ENCODE peak calls at places on chromosomes 13 and 19, in nine cellular contexts. V is GM23338, C is endothelial cell of umbilical vein, Y is HepG2, L is stomach, O is HCT116, P is GM12892, F is suprapubic skin, B is HL-60. R is an unnamed sample.

GRCh38 chr19:35756373-35757230 is at the start of gene HSPB6:
- DNase-seq in P (no peak), Y (no peak), B (no peak), F (no peak), V (peak), O (no peak), L (peak), C (peak), R (peak)

GRCh38 chr13:42272776-42273175 is 824 bp downstream of the AKAP11 start:
- DNase-seq in V (no peak), O (no peak), F (no peak), B (no peak), L (no peak), Y (no peak), P (no peak), C (no peak), R (no peak)

GRCh38 chr19:19133985-19134384 is 4.3 kb downstream of the TMEM161A start:
- DNase-seq in O (no peak), F (no peak), L (no peak), P (no peak), V (no peak), B (no peak), Y (no peak), C (no peak), R (no peak)

GRCh38 chr13:111879719-111880118 is 187.2 kb upstream of the SOX1 start:
- DNase-seq in P (no peak), C (no peak), B (no peak), V (no peak), Y (no peak), L (no peak), O (no peak), F (no peak), R (no peak)

GRCh38 chr13:72726721-72727416 is 560 bp downstream of the MZT1 start:
- DNase-seq in C (no peak), L (peak), O (peak), Y (peak), F (peak), B (peak), V (peak), P (peak), R (peak)

GRCh38 chr13:99237981-99238662 is 20.1 kb downstream of the GPR18 start:
- DNase-seq in C (no peak), V (no peak), P (no peak), B (no peak), F (no peak), Y (no peak), O (no peak), L (no peak), R (no peak)

GRCh38 chr13:49754146-49754545 is 38.3 kb downstream of the KPNA3 start:
- DNase-seq in O (no peak), F (no peak), L (no peak), B (no peak), P (no peak), C (no peak), V (no peak), Y (no peak), R (no peak)

GRCh38 chr13:82657471-82657870 is 1224.8 kb downstream of the SLITRK1 start:
- DNase-seq in O (no peak), Y (no peak), F (no peak), B (no peak), P (no peak), L (no peak), C (no peak), V (no peak), R (no peak)

GRCh38 chr13:70708744-70709143 is 600.5 kb upstream of the KLHL1 start:
- DNase-seq in L (no peak), O (no peak), F (no peak), C (peak), Y (no peak), P (no peak), B (no peak), V (no peak), R (no peak)

GRCh38 chr19:2944775-2945574 is at the start of gene ZNF77:
- DNase-seq in P (peak), V (peak), O (peak), Y (peak), B (peak), F (peak), C (peak), L (peak), R (peak)
- TF ChIP-seq POLR2AphosphoS5 in P (no peak), V (peak), O (peak), Y (peak), B (no peak), F (peak), C (peak), L (peak), R (peak)

DNA sequence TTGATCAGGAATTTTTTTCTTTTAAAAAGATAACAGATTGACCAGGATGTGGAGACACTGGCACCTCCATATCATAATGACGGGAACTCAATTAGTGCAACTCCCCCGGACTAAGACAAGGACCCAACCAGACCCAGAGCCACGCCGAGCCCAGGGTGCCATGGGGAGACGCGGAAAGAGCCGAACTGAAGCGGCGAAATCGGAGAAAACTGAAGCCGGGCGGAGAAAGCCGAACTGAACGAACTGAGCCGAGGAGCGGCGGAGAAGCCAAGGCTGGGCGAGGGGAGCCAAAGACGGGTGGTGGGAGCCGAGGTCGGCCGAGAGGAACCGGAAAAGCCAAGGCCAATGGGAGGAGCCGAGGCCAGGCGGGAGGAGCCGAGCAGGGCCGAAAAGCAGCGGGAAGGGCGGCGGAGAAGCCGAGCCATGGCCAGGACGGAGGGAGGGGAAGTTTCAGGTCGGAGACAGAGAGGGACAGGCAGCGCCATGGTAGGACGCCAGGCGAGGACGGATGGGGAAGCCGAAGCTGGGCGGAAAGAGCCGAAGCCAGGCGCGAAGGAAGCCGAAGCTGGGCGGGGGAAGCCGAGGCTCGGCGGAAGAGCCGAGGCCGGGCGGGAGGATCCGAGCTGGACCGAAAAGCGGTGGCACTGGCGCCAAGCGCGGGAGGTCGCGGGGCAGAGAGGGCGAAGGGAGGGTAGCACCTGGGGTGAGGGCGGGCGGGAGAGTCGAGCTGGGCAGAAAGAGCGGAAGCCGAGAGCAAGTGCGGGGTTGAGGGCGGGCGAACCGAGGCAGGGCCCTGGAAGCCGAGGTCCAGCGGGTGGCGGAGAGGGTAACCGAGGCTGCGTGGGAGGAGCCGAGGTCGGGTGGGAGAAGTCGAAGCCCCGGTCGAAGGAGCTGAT is 29.4 kb downstream of the ZNF557 start:
- DNase-seq in F (peak), C (peak), B (peak), P (peak), Y (peak), L (peak), V (peak), O (peak), R (peak)
- TF ChIP-seq POLR2AphosphoS5 in F (peak), C (peak), B (peak), P (no peak), Y (peak), L (peak), V (peak), O (peak), R (peak)

GRCh38 chr19:2111886-2112285 is 15.2 kb downstream of the IZUMO4 start:
- DNase-seq in O (no peak), B (no peak), C (no peak), L (no peak), V (no peak), F (no peak), P (no peak), Y (no peak), R (no peak)

GRCh38 chr19:2109278-2109864 is 12.7 kb downstream of the IZUMO4 start:
- DNase-seq in Y (no peak), L (no peak), F (no peak), V (no peak), P (no peak), O (no peak), B (no peak), C (no peak), R (no peak)

GRCh38 chr19:2110822-2111221 is 14.1 kb downstream of the IZUMO4 start:
- DNase-seq in C (no peak), B (no peak), Y (no peak), F (no peak), P (no peak), O (no peak), L (no peak), V (peak), R (no peak)

GRCh38 chr19:2112516-2113320 is 16.0 kb downstream of the IZUMO4 start:
- DNase-seq in P (no peak), O (no peak), V (no peak), B (no peak), C (no peak), Y (no peak), L (no peak), F (no peak), R (no peak)

DNA sequence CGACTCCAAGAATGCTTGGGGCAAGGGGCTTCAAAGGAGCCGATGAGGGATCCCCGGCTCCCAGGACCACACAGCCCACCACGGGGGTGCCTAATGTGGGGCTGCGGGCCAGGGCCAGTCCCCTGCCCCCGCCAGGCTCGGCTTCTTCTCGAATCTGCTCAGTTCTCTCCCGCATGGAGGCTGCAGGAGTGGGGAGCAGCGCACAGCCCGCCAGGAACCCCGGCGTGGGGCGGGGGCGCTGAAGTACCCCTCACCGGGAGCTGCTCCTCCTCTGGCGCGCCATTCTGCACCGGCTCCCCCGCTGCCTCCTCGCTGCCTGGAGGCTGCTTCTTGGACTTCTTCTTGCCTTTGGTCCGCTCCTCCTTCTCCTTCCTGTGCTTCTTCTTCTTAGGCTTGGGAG is 14.7 kb downstream of the IZUMO4 start:
- DNase-seq in F (no peak), C (no peak), L (no peak), V (no peak), B (no peak), O (no peak), P (no peak), Y (no peak), R (no peak)
- TF ChIP-seq POLR2AphosphoS5 in F (no peak), C (no peak), L (no peak), V (no peak), B (no peak), O (no peak), P (no peak), Y (no peak), R (no peak)

GRCh38 chr19:13008926-13009787 is 13.9 kb downstream of the NFIX start:
- DNase-seq in C (no peak), Y (no peak), B (no peak), P (no peak), L (no peak), V (peak), F (no peak), O (no peak), R (no peak)
- TF ChIP-seq POLR2AphosphoS5 in C (no peak), Y (no peak), B (no peak), P (no peak), L (no peak), V (no peak), F (no peak), O (no peak), R (no peak)